ENCODE peak calls at places on chromosomes 5 and 9, in nine cellular contexts. S is T-helper 2 cell; E is hypothalamus; N is ascending aorta; R is lower leg skin; C is BJ; A is CD8-positive, alpha-beta memory T cell; P is stimulated activated CD4-positive, alpha-beta T cell treated with anti-CD3 and anti-CD28 coated beads, Interleukin-2, amount 100 ng/mL, for 24 hours; L is NCI-H187. B is an unnamed sample.

GRCh38 chr5:37248387-37248969 is 698 bp downstream of the CPLANE1 start:
- DNase-seq in S (no peak), E (no peak), N (no peak), R (no peak), C (no peak), A (no peak), P (peak; percentile 4), L (no peak), B (no peak)

GRCh38 chr5:178839319-178839704 is 20.4 kb upstream of the ZNF354B start:
- DNase-seq in S (no peak), E (no peak), N (no peak), R (peak; percentile 20), C (no peak), A (no peak), P (peak; percentile 62), L (peak; percentile 28), B (peak; percentile 29)

GRCh38 chr5:96144289-96144688 is 182.6 kb upstream of the ELL2 start:
- DNase-seq in S (no peak), E (no peak), N (no peak), R (no peak), C (no peak), A (no peak), P (no peak), L (no peak), B (no peak)

GRCh38 chr9:100379862-100380261 is 27.1 kb upstream of the TEX10 start:
- DNase-seq in S (no peak), E (no peak), N (no peak), R (no peak), C (peak; percentile 43), A (no peak), P (no peak), L (no peak), B (no peak)

GRCh38 chr5:167208911-167209310 is 1082.5 kb upstream of the WWC1 start:
- DNase-seq in S (no peak), E (no peak), N (no peak), R (no peak), C (no peak), A (no peak), P (no peak), L (no peak), B (no peak)

GRCh38 chr5:83434929-83435328 is 36.6 kb upstream of the VCAN start:
- DNase-seq in S (no peak), E (no peak), N (no peak), R (no peak), C (no peak), A (no peak), P (no peak), L (no peak), B (no peak)

GRCh38 chr9:123584202-123585176 is 228.5 kb downstream of the CRB2 start:
- DNase-seq in S (no peak), E (no peak), N (no peak), R (no peak), C (no peak), A (no peak), P (no peak), L (no peak), B (no peak)

GRCh38 chr9:133386338-133386737 is 10.2 kb downstream of the STKLD1 start:
- DNase-seq in S (no peak), E (no peak), N (no peak), R (no peak), C (no peak), A (no peak), P (no peak), L (no peak), B (no peak)

GRCh38 chr9:96553070-96553469 is 66.6 kb downstream of the CDC14B start:
- DNase-seq in S (no peak), E (no peak), N (no peak), R (no peak), C (peak; percentile 71), A (no peak), P (no peak), L (no peak), B (no peak)

GRCh38 chr9:2749485-2749884 is 32.2 kb downstream of the KCNV2 start:
- DNase-seq in S (no peak), E (no peak), N (no peak), R (no peak), C (no peak), A (no peak), P (no peak), L (no peak), B (no peak)

GRCh38 chr9:137431416-137431931 is 8.3 kb downstream of the NOXA1 start:
- DNase-seq in S (no peak), E (no peak), N (no peak), R (no peak), C (no peak), A (no peak), P (no peak), L (no peak), B (no peak)

GRCh38 chr5:65837139-65837538 is 89.2 kb upstream of the ERBIN start:
- DNase-seq in S (no peak), E (no peak), N (no peak), R (no peak), C (peak; percentile 35), A (no peak), P (no peak), L (no peak), B (no peak)

B was measured in HL-60.